ENCODE peak calls at places on chromosomes 12 and 14, in eight cellular contexts. V is fibroblast of lung, A is mammary epithelial cell, K is neural progenitor cell, H is GM23338, I is GM23248, U is hepatocyte, X is H1. B is an unnamed sample.

GRCh38 chr12:12903642-12904609 is 12.6 kb downstream of the GPRC5A start:
- DNase-seq in X (no peak), U (peak; percentile 70), A (no peak), H (no peak), I (no peak), V (no peak), K (no peak), B (no peak)

GRCh38 chr14:27222671-27223070 is 624.8 kb upstream of the NOVA1 start:
- DNase-seq in I (no peak), V (no peak), K (no peak), X (no peak), H (no peak), U (no peak), A (no peak), B (no peak)

GRCh38 chr12:32947203-32947795 is 50.7 kb upstream of the PKP2 start:
- DNase-seq in I (no peak), H (peak; percentile 61), V (no peak), X (no peak), K (peak; percentile 43), A (peak; percentile 34), U (peak; percentile 56), B (no peak)

GRCh38 chr14:103699261-103699661 is 16.0 kb downstream of the XRCC3 start:
- DNase-seq in K (no peak), A (no peak), U (no peak), V (no peak), I (no peak), X (no peak), H (no peak), B (no peak)

GRCh38 chr12:12010277-12011031 is 60.3 kb upstream of the BCL2L14 start:
- DNase-seq in I (peak; percentile 68), V (peak; percentile 93), A (peak; percentile 88), H (no peak), X (no peak), U (no peak), K (no peak), B (no peak)

GRCh38 chr12:43976027-43976426 is 140.1 kb downstream of the TMEM117 start:
- DNase-seq in I (peak; percentile 36), K (no peak), U (no peak), V (no peak), H (no peak), A (no peak), X (no peak), B (no peak)

GRCh38 chr12:106581543-106582263 is 1.1 kb upstream of the RFX4 start:
- DNase-seq in I (peak; percentile 50), V (no peak), K (peak; percentile 90), H (peak; percentile 90), A (no peak), U (peak; percentile 52), X (no peak), B (no peak)

GRCh38 chr14:22489957-22490950 is 98.8 kb downstream of the DAD1 start:
- DNase-seq in H (no peak), K (no peak), I (no peak), V (no peak), U (no peak), X (no peak), A (no peak), B (no peak)

GRCh38 chr12:6635375-6635855 is 344 bp downstream of the LPAR5 start:
- DNase-seq in H (no peak), A (no peak), V (no peak), K (no peak), I (peak; percentile 22), X (no peak), U (no peak), B (no peak)

GRCh38 chr12:70643927-70644326 is 6.7 kb upstream of the PTPRB start:
- DNase-seq in V (no peak), K (no peak), H (no peak), I (no peak), X (no peak), U (no peak), A (peak; percentile 57), B (no peak)
- TF ChIP-seq EZH2 in V (no peak), K (no peak), H (no peak), I (no peak), X (no peak), U (no peak), A (no peak), B (no peak)

GRCh38 chr12:114392909-114393308 is 13.0 kb downstream of the TBX5 start:
- DNase-seq in H (no peak), V (no peak), K (no peak), X (no peak), A (no peak), I (no peak), U (no peak), B (no peak)

GRCh38 chr12:114393569-114393968 is 12.4 kb downstream of the TBX5 start:
- DNase-seq in A (no peak), I (no peak), H (peak; percentile 32), X (no peak), K (no peak), V (no peak), U (no peak), B (no peak)

GRCh38 chr12:114395755-114396152 is 10.2 kb downstream of the TBX5 start:
- DNase-seq in U (peak; percentile 26), A (no peak), X (no peak), K (no peak), H (peak; percentile 44), I (peak; percentile 96), V (no peak), B (no peak)

GRCh38 chr12:114396153-114396868 is 9.6 kb downstream of the TBX5 start:
- DNase-seq in K (peak; percentile 84), X (no peak), V (no peak), I (peak; percentile 80), H (peak; percentile 39), U (no peak), A (no peak), B (no peak)

DNA sequence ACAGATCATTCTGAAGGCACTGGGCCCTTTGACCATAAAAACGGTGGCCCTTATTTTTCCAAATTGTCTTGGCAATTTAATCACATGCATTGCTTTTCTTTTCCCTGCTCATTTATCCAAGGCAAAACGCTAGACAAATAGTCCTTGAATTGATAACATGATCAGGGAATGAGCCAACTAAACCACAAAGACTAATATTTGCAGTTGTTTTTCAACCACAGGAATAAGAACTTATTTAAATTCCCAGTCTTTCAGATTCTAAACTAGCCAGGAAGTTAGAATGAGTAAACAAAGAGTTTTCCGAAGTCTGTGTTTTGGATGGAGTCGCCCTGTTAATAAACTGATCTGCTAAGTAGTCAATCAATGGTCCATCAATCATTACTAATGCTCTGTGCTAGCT is 14.9 kb downstream of the TBX5 start:
- DNase-seq in X (no peak), K (no peak), I (no peak), A (no peak), V (peak; percentile 28), H (no peak), U (no peak), B (no peak)
- TF ChIP-seq EZH2 in X (no peak), K (no peak), I (no peak), A (no peak), V (no peak), H (no peak), U (no peak), B (no peak)

DNA sequence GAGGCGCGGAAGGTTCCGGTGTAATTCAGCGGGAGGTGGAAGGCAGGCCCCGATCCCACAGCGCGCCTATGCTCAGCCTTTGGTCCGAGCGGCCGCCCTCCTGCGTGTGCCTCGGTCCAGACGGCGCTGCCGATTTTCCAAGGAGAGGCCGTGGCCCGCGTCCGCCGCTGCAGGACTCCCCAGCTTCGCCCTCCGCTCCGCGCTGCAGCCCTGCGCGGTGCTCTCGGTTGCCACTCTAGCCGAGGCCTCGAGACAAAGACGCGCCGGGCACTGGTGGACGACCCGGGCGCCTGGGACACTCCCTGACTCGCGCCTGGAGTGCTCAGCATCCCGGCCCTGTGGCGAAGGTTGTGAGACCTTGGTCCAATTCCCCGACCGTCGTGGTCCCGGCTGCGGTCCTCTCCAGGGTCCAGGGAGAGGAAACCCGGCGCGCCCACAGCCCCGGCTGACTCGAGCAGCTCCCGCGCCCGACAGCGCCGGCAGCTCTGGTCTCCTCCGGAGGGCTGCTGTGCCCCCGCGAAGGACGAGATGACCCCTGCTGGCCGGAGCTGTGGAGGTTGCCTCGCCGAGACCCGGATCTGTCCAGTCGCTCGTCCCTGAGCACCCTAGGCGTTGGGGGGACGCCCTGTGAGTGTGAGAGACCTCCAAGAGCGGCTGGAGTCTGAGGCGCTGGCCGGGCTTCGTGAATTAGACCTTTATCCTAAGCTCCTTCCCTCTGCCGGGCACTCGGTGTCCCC is 6.5 kb downstream of the HOXC12 start:
- DNase-seq in U (no peak), K (peak; percentile 69), V (no peak), X (no peak), I (no peak), H (no peak), A (no peak), B (no peak)
- TF ChIP-seq EZH2 in U (peak; percentile 71), K (peak; percentile 99), V (peak; percentile 78), X (peak; percentile 99), I (peak; percentile 73), H (peak; percentile 94), A (peak; percentile 62), B (peak; percentile 97)

GRCh38 chr12:48972213-48973021 is 882 bp upstream of the WNT10B start:
- DNase-seq in U (no peak), V (peak; percentile 56), X (no peak), A (peak; percentile 26), I (peak; percentile 71), K (no peak), H (peak; percentile 38), B (no peak)
- TF ChIP-seq EZH2 in U (peak; percentile 48), V (peak; percentile 6), X (peak; percentile 1), A (peak; percentile 37), I (no peak), K (peak; percentile 54), H (peak; percentile 74), B (peak; percentile 47)

DNA sequence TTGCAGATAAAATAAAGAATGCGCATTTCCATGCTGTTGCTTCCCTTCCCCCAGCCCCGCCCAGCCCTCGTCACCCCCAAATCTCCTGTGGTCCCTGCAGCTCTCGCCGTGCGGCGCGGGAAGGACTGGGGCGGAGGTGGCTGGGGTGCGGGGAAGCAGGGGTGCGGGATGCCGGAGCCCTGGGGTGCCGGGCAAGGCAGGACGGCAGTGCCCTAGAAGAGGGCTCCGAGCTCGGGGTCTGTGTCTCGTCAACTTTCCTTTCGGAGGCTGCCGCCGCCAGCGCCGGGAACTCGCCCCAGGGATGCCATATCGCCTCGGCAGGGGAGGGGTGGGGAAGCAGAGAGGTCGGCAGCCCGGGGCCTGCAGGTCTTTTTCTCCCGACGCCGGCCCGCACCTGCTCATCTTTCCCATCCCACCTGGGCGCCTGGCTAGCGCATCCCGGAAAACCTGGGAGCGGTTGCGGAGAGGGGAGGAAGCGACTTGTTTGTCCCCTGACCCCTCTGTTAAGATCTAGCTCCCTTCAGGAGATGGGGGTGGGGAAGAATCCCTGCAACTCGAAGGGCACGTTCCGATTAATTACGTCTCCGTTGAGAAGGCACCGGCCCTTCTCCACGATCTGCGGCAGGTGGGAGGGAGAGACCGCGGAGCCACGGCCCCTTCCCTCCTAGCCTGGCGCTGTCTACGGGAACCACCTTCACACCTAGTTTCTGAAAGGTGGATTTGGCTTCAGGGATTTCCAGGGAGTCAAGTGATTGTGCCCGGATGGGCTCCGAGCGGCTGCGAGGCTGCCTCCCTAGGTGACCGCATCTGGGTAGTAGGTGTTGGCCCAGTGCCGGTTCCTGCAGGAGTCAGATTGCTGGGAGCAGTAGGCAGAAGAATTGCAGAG is 621 bp downstream of the CNTN1 start:
- DNase-seq in H (peak; percentile 65), I (peak; percentile 36), K (peak; percentile 37), V (no peak), U (peak; percentile 25), X (no peak), A (peak; percentile 67), B (no peak)
- TF ChIP-seq EZH2 in H (no peak), I (peak; percentile 26), K (peak; percentile 47), V (peak; percentile 37), U (no peak), X (peak; percentile 28), A (no peak), B (peak; percentile 79)

B was measured in endothelial cell of umbilical vein.